ENCODE peak calls at places on chromosomes 5 and 9, in nine cellular contexts. P, R, N, C, F, K, L, T and E are unnamed samples.

GRCh38 chr9:14670718-14671117 is 22.5 kb downstream of the ZDHHC21 start:
- DNase-seq in P (peak; percentile 21), R (no peak), N (peak; percentile 47), C (no peak), F (peak; percentile 55), K (no peak), L (no peak), T (no peak), E (no peak)

GRCh38 chr5:108836492-108836891 is 88.8 kb downstream of the FER start:
- DNase-seq in P (no peak), R (no peak), N (no peak), C (no peak), F (no peak), K (no peak), L (no peak), T (no peak), E (no peak)

GRCh38 chr9:127850286-127850830 is 4.1 kb downstream of the ENG start:
- DNase-seq in P (no peak), R (no peak), N (no peak), C (no peak), F (no peak), K (no peak), L (no peak), T (no peak), E (no peak)

GRCh38 chr9:110650991-110651411 is 17.6 kb upstream of the MUSK start:
- DNase-seq in P (peak; percentile 98), R (no peak), N (peak; percentile 87), C (no peak), F (peak; percentile 99), K (no peak), L (no peak), T (no peak), E (no peak)

GRCh38 chr5:131068893-131069643 is 96.0 kb downstream of the HINT1 start:
- DNase-seq in P (peak; percentile 2), R (no peak), N (no peak), C (peak; percentile 27), F (no peak), K (no peak), L (no peak), T (no peak), E (no peak)

GRCh38 chr5:127088226-127088625 is 14.9 kb upstream of the C5orf63 start:
- DNase-seq in P (peak; percentile 98), R (peak; percentile 29), N (peak; percentile 96), C (no peak), F (peak; percentile 97), K (peak; percentile 39), L (peak; percentile 41), T (no peak), E (no peak)

GRCh38 chr5:14036947-14037346 is 92.5 kb upstream of the DNAH5 start:
- DNase-seq in P (no peak), R (no peak), N (no peak), C (no peak), F (peak; percentile 52), K (no peak), L (no peak), T (no peak), E (no peak)

GRCh38 chr9:98778711-98779530 is 17.4 kb downstream of the ANKS6 start:
- DNase-seq in P (no peak), R (peak; percentile 13), N (no peak), C (no peak), F (no peak), K (no peak), L (no peak), T (no peak), E (no peak)

GRCh38 chr9:13351768-13352386 is 72.4 kb upstream of the MPDZ start:
- DNase-seq in P (peak; percentile 67), R (no peak), N (peak; percentile 86), C (no peak), F (peak; percentile 65), K (no peak), L (peak; percentile 56), T (no peak), E (no peak)

GRCh38 chr9:38144421-38144820 is 75.4 kb upstream of the SHB start:
- DNase-seq in P (peak; percentile 11), R (no peak), N (no peak), C (no peak), F (peak; percentile 70), K (no peak), L (no peak), T (no peak), E (no peak)

GRCh38 chr5:39274388-39275085 is 55.2 kb upstream of the FYB1 start:
- DNase-seq in P (no peak), R (no peak), N (peak; percentile 3), C (no peak), F (no peak), K (no peak), L (no peak), T (no peak), E (no peak)

GRCh38 chr5:7680260-7680659 is 170.7 kb downstream of the CFAP90 start:
- DNase-seq in P (no peak), R (no peak), N (no peak), C (no peak), F (no peak), K (no peak), L (no peak), T (no peak), E (no peak)

DNA sequence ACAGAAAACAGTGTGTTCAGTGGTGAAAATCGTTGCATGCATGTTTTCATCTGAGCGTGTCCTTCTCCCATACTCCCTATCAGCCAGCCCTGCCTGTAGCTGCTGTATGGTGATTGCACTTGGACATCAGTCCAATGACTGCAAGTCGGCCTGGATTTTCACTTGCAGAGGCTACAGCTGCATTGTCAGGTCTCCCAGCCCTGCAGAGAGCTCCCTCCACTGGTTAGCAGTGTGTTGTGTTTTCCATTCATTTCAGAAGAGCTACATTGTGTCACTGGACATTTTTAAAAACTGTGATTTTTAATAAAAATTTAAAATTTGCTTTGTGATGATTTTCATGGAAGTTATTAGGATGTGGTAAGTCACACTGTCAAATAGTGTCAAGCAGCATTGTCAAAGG is 96.6 kb downstream of the SYK start:
- DNase-seq in P (peak; percentile 28), R (no peak), N (peak; percentile 33), C (no peak), F (peak; percentile 27), K (no peak), L (no peak), T (no peak), E (no peak)
- TF ChIP-seq CTCF in P (peak; percentile 24), R (no peak), N (peak; percentile 17), C (no peak), F (peak; percentile 34), K (no peak), L (no peak), T (no peak), E (no peak)

GRCh38 chr5:172902497-172903472 is 56.4 kb upstream of the RPL26L1 start:
- DNase-seq in P (peak; percentile 85), R (peak; percentile 60), N (peak; percentile 93), C (no peak), F (peak; percentile 99), K (peak; percentile 89), L (peak; percentile 99), T (peak; percentile 86), E (peak; percentile 77)
- TF ChIP-seq CTCF in P (peak; percentile 30), R (no peak), N (peak; percentile 58), C (no peak), F (peak; percentile 64), K (no peak), L (peak; percentile 60), T (peak; percentile 56), E (no peak)

DNA sequence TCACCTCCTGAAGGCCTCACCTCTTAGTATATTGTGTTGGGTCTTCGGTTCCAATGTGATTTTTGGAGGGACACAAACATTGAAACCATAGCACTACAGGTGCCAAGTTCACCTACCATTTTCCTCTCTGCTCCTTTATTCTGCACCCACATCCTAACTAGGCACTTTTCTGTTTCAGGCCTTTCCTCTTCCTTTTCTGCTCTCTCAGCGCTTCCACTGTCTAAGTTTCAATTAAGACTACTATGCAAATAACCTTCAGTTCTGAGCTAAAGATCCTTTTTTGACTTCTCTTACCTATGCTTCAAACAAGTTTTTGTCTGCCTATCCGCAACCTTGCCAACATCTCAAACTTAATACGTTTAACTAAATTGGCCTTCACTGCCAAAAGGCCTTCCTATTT is 25.4 kb upstream of the ZFYVE16 start:
- DNase-seq in P (no peak), R (no peak), N (no peak), C (no peak), F (no peak), K (no peak), L (no peak), T (no peak), E (no peak)
- TF ChIP-seq CTCF in P (no peak), R (no peak), N (no peak), C (no peak), F (no peak), K (no peak), L (no peak), T (no peak), E (no peak)

GRCh38 chr5:55599148-55600050 is 64.6 kb upstream of the PLPP1 start:
- DNase-seq in P (no peak), R (no peak), N (no peak), C (no peak), F (no peak), K (no peak), L (no peak), T (no peak), E (no peak)

GRCh38 chr5:55594636-55595035 is 59.9 kb upstream of the PLPP1 start:
- DNase-seq in P (no peak), R (no peak), N (peak; percentile 96), C (no peak), F (no peak), K (no peak), L (no peak), T (no peak), E (no peak)

GRCh38 chr5:55600086-55600485 is 65.3 kb upstream of the PLPP1 start:
- DNase-seq in P (peak; percentile 21), R (no peak), N (peak; percentile 36), C (no peak), F (no peak), K (no peak), L (no peak), T (no peak), E (no peak)

GRCh38 chr5:55600536-55601208 is 65.9 kb upstream of the PLPP1 start:
- DNase-seq in P (peak; percentile 67), R (peak; percentile 38), N (peak; percentile 79), C (no peak), F (peak; percentile 60), K (no peak), L (peak; percentile 21), T (no peak), E (no peak)

DNA sequence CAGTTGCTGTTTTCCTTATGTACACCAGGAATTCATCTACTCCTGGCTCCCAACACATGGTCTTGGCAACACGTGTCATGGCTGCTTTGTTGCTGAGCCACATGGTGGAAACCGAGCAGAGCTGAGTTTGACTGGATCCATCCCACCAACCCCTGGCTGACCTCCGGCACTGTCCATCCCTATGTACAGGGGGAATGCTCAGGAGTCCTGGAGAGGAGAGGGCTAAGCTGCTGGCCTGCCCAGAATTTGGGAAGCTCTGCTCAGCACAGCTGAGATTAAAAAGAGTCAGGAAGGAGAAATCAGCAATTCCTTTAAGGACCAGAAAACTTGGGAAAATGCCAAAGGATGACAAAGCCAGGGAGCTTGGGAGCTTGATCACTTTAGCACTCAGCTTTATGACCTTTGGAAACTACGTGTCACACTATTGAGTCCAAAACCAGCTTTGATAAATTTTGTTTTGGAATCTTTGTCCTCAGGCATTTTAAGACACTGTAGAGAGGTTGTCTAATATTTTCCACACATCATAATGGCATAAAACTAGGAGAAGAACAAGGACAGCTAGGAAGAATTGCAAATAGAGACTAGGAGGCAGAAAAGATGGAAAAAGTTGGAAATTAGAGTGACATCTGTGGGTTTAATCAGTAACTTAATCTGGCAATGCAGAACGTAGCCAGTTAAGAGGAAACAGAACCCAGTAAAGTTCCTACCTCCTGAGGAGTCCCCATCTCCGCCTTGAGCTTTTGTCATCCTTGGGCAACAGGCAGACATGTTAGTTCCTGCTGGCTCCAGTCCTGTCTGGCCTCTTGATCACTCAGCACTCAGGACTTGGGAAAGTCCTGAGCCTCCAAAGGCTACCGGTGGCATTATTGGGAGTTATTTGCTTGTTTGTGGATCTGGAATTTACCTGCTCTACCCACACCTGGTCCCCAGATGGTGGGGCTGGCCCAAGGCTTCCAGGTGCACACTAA is 62.5 kb upstream of the PLPP1 start:
- DNase-seq in P (peak; percentile 93), R (peak; percentile 60), N (peak; percentile 81), C (no peak), F (peak; percentile 82), K (peak; percentile 75), L (peak; percentile 80), T (peak; percentile 72), E (no peak)
- TF ChIP-seq CTCF in P (no peak), R (no peak), N (no peak), C (no peak), F (no peak), K (no peak), L (no peak), T (no peak), E (no peak)